ENCODE peak calls at places on chromosome 12, in four cellular contexts. I is tibial nerve, S is HCT116, J is stomach. L is an unnamed sample. For H3K27me3, the result is how much of the 10 kb centered on the place peaks cover.

GRCh38 chr12:73529231-73529630 is 1008.4 kb upstream of the ATXN7L3B start:
- DNase-seq in I (no peak), S (no peak), J (no peak), L (no peak)

GRCh38 chr12:132430838-132431826 is 58.8 kb upstream of the FBRSL1 start:
- DNase-seq in J (no peak), I (no peak), S (no peak), L (peak)

GRCh38 chr12:31020385-31021166 is 53.1 kb upstream of the DDX11 start:
- DNase-seq in J (peak), S (no peak), I (no peak), L (no peak)

GRCh38 chr12:131473721-131474709 is 236.9 kb upstream of the SFSWAP start:
- DNase-seq in I (no peak), J (peak), S (no peak), L (no peak)

GRCh38 chr12:65460076-65460475 is 181.6 kb downstream of the MSRB3 start:
- DNase-seq in I (no peak), S (no peak), J (no peak), L (peak)

GRCh38 chr12:234891-235415 is 21.0 kb upstream of the SLC6A12 start:
- DNase-seq in I (no peak), S (no peak), J (no peak), L (no peak)

GRCh38 chr12:80936642-80937390 is 918 bp downstream of the LIN7A start:
- DNase-seq in I (no peak), S (peak), J (peak), L (peak)

GRCh38 chr12:1915082-1915968 is 3.1 kb downstream of the CACNA2D4 start:
- DNase-seq in S (no peak), I (no peak), J (peak), L (no peak)

GRCh38 chr12:6218526-6218925 is 18.3 kb downstream of the CD9 start:
- DNase-seq in I (no peak), J (no peak), S (no peak), L (no peak)

GRCh38 chr12:79331870-79332269 is 358.9 kb downstream of the PAWR start:
- DNase-seq in J (no peak), S (no peak), I (no peak), L (no peak)

GRCh38 chr12:130818381-130819247 is 20.4 kb downstream of the STX2 start:
- DNase-seq in I (peak), J (peak), S (no peak), L (peak)

GRCh38 chr12:61023231-61023630 is 1237.0 kb upstream of the USP15 start:
- DNase-seq in J (no peak), S (no peak), I (no peak), L (no peak)

GRCh38 chr12:121712462-121713256 is at the start of gene TMEM120B:
- DNase-seq in J (peak), I (peak), S (no peak), L (peak)

GRCh38 chr12:46358325-46358700 is 14.3 kb downstream of the SLC38A2 start:
- DNase-seq in S (no peak), J (no peak), I (no peak), L (no peak)

GRCh38 chr12:20798561-20798960 is 11.9 kb upstream of the SLCO1B3 start:
- DNase-seq in J (no peak), S (peak), I (no peak), L (peak)

GRCh38 chr12:117023998-117024960 is 74.9 kb downstream of the TESC start:
- DNase-seq in S (no peak), J (peak), I (no peak), L (no peak)

GRCh38 chr12:117076410-117077372 is 22.5 kb downstream of the TESC start:
- DNase-seq in S (no peak), I (no peak), J (no peak), L (no peak)

GRCh38 chr12:47078733-47079364 is 572 bp upstream of the PCED1B start:
- DNase-seq in I (no peak), S (no peak), J (no peak), L (peak)

GRCh38 chr12:30696486-30696885 is 817 bp upstream of the IPO8 start:
- DNase-seq in S (no peak), I (no peak), J (no peak), L (no peak)

GRCh38 chr12:13223176-13223806 is 26.8 kb downstream of the EMP1 start:
- DNase-seq in S (no peak), J (no peak), I (no peak), L (no peak)

GRCh38 chr12:70823182-70823976 is 97.2 kb downstream of the PTPRR start:
- DNase-seq in J (no peak), I (no peak), S (no peak), L (no peak)

GRCh38 chr12:123531091-123531490 is 2.4 kb downstream of the RILPL1 start:
- DNase-seq in S (no peak), J (no peak), I (no peak), L (no peak)

GRCh38 chr12:64983771-64984170 is 137.3 kb downstream of the WIF1 start:
- DNase-seq in J (no peak), S (no peak), I (no peak), L (no peak)

GRCh38 chr12:124392991-124393790 is 98.3 kb downstream of the RFLNA start:
- DNase-seq in J (peak), I (peak), S (no peak), L (peak)

GRCh38 chr12:31521972-31522371 is 69.0 kb downstream of the DENND5B start:
- DNase-seq in S (no peak), J (no peak), I (no peak), L (no peak)

GRCh38 chr12:122841544-122842321 is 6.5 kb downstream of the HIP1R start:
- DNase-seq in J (peak), I (no peak), S (peak), L (no peak)

GRCh38 chr12:71945121-71945520 is 6.5 kb downstream of the TPH2 start:
- DNase-seq in J (no peak), S (no peak), I (no peak), L (no peak)

GRCh38 chr12:27733052-27733656 is 22.5 kb downstream of the MRPS35 start:
- DNase-seq in J (no peak), I (no peak), S (no peak), L (peak)

GRCh38 chr12:6840428-6841138 is at the start of gene GNB3:
- DNase-seq in I (no peak), S (no peak), J (no peak), L (no peak)

GRCh38 chr12:115227137-115227615 is 543.2 kb upstream of the TBX3 start:
- DNase-seq in I (no peak), S (peak), J (no peak), L (peak)

GRCh38 chr12:132429122-132429931 is 60.6 kb upstream of the FBRSL1 start:
- DNase-seq in J (peak), I (no peak), S (no peak), L (no peak)

GRCh38 chr12:92098594-92099370 is 46.9 kb downstream of the BTG1 start:
- DNase-seq in I (no peak), S (no peak), J (peak), L (peak)

GRCh38 chr12:89497005-89497404 is 27.6 kb downstream of the GALNT4 start:
- DNase-seq in I (no peak), J (peak), S (no peak), L (peak)

GRCh38 chr12:106171117-106171750 is 32.5 kb upstream of the NUAK1 start:
- DNase-seq in S (no peak), I (no peak), J (no peak), L (no peak)

GRCh38 chr12:98646165-98646764 is 1.2 kb downstream of the APAF1 start:
- DNase-seq in S (peak), J (no peak), I (no peak), L (peak)

GRCh38 chr12:51972849-51973273 is 21.4 kb downstream of the ACVR1B start:
- DNase-seq in S (no peak), I (no peak), J (peak), L (peak)

GRCh38 chr12:64781374-64782029 is 22.3 kb upstream of the GNS start:
- DNase-seq in J (peak), I (no peak), S (no peak), L (peak)

GRCh38 chr12:91413591-91413990 is 231.0 kb upstream of the DCN start:
- DNase-seq in S (peak), I (no peak), J (no peak), L (peak)

GRCh38 chr12:76299536-76300296 is 48.5 kb downstream of the BBS10 start:
- DNase-seq in S (peak), I (no peak), J (no peak), L (no peak)

DNA sequence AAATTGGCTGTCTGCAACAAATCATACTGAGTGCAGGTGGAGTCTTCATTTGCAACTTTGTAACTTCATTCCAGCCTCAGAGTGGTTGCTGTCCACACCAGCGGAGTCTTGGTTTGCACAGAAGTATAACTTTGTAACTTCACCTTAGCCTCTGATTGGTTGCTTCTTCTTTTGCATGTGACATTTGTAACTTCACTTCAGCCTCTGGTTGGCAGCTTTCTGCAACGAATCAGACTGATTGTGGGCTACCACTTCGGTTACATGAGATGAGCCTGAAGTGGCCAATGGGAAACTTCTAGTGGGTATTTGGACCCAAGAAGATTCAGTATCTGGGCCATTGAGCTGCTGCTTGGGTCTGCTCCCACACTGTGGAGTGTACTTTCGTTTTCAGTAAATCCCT is 17.8 kb downstream of the RASSF8 start:
- DNase-seq in J (no peak), I (no peak), S (no peak), L (no peak)
- H3K4me3 ChIP-seq in J (peak), I (no peak), S (no peak), L (no peak)

GRCh38 chr12:3361156-3361555 is 129.8 kb upstream of the PRMT8 start:
- DNase-seq in S (no peak), I (no peak), J (no peak), L (no peak)
- H3K27me3 ChIP-seq in S (under half), I (under half), J (under half), L (under half)

GRCh38 chr12:11555743-11556625 is 93.5 kb upstream of the ETV6 start:
- DNase-seq in J (peak), I (no peak), S (no peak), L (peak)
- H3K4me3 ChIP-seq in J (peak), I (no peak), S (no peak), L (peak)

GRCh38 chr12:4051616-4052015 is 178.4 kb upstream of the PARP11 start:
- DNase-seq in J (no peak), S (no peak), I (no peak), L (no peak)
- H3K27me3 ChIP-seq in J (under half), S (half or more), I (under half), L (under half)

DNA sequence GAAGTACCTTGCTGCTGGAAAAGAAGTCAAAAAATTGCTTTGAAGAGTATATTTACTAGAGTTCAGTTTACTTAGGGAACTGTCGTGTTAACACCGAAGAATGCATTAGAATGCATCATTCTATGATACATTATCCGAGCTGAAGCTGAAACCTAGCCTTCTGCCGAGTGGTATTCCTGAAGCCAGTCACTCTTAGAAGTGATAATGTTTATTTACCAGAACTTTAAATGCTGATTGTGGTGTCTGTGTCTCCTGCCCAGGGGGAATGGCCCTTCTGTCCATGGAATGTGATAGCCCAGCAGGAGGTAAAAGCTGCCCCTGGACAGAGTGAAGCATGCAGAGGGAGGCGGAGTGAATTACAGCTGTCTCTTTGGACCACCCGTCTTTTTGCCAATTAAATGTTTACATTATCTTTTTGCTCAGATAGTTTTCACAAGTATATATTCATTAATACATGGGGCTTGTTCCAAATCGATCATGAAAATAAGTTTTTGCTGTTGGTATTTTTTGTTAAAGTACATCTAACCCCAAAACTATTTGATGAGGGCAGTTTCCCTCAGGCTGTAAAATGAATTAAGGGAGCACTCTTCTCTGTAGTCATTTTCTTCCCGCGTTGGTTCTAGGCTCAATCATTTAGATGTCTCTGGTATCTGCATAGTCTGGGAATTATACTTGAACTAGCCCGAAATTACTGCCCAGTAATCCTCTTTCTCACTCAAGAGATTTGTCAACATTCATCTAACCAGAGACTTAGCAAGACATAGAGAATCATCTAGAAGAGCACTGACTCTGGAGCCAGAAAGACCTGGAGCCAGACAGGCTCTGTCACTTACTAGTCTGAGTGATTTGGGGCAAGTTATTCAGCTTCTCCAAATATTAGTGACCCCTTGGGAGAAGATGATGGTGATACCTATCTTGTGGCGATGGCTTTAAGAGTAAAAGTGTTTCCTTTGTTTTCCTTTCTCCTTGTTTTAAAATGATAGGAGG is 147.6 kb downstream of the CRADD start:
- DNase-seq in J (no peak), I (no peak), S (no peak), L (no peak)
- H3K4me3 ChIP-seq in J (no peak), I (no peak), S (no peak), L (no peak)

DNA sequence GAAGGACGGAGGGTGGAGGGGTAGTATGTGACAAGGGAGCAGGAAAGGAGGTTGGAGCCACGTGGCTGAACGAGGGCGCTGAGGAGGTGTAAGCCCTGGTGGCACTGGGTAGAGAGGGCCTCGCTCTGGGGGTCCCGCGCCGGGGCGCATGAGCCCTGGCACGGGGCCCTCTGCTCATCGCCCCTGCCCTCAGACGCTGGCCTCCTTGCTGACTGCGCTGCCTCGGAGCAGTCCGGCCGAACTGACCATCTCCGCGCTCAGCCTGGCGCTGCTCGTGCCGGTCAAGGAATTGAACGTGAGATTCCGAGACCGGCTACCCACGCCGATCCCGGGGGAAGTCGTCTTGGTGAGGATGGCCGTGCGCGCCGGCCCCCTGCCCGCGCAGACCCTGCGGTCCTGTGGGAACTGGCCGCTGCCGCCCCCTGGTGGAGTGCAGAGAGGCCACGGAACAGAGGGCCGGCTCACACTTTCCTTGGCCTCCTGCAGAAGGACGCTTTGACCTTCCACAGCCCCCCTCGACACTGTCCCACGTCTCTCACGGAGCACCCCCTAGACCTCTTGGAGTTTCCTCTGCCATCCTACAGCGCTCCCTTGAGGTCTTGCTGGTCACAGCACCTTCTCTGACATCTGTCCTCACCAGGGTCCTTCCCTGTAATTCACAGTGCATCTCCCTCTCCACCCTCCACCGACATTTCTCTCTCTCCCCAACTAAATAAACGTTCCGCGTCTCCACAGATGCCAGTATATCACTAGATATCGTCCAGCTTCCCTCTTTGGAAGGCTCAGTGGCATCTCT is 10.5 kb downstream of the ARHGEF25 start:
- DNase-seq in I (no peak), J (peak), S (peak), L (peak)
- H3K27me3 ChIP-seq in I (under half), J (under half), S (under half), L (half or more)

DNA sequence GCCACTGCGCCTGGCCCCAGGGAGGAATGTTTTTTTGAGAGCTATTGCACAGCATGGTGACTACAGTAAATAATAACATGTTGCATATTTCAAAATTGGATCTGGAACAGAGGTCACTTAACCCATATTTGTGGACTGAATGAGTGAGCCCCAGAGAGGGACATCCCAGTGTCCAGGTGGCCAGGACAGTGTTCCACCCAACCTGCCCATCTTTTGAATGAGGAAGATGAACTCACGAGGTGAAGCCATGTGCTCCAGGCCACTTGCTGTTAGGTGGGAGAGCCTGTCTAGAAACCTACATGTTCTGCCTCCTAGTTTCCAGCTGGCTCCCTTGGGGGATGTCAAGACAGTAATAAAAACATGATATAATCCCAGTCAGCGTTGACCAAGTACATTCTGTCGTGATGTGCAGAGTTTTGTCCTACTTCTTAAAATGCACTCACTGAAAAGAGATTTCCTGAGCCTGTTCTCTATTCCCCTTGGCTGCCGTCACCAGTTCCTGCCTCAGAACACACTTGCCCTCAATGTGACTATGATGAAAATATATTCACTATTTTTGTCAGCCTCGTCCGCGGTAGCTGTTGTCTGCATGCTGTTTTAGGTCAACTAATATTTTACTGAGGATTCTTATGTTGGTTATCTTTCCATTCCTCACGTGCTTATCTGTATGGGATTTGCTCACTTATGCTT is 25.7 kb downstream of the TSPAN9 start:
- DNase-seq in S (no peak), J (no peak), I (no peak), L (no peak)
- H3K4me3 ChIP-seq in S (no peak), J (no peak), I (no peak), L (no peak)

DNA sequence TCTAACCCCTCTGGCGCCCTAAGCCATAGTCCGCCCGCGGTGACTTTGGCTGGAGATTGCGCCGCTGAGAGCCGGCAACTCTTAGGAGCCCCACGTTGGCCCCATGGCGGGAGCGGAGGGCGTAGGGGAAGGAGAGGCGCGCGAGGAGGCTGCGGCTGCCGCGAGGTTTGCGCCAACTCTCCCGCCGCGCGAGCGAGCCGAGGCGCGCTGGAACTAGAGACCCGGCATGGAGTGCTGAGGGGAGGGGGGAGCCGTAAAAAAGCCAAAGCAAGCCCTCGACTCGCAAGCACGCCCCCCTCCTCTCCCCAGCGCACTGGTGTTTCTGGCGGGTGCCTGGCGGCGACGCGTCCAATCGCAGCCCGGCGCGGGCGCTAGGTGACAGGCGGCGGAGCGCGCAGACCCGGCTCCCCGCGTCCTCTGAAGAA is at the start of gene SYT10:
- DNase-seq in S (no peak), I (no peak), J (no peak), L (peak)
- H3K27me3 ChIP-seq in S (under half), I (under half), J (under half), L (under half)

L was measured in small intestine.